ENCODE peak calls at places on chromosomes 13 and 19, in seven cellular contexts. V is non-pigmented ciliary epithelial cell, M is uterus, D is mammary epithelial cell, U is left ventricle myocardium superior, N is esophagus squamous epithelium, K is IMR-90. B is an unnamed sample.

GRCh38 chr13:114166381-114167131 is 12.5 kb upstream of the CFAP97D2 start:
- DNase-seq in V (no peak), D (no peak), M (peak; percentile 50), U (peak; percentile 82), N (no peak), K (no peak), B (no peak)

GRCh38 chr13:112132619-112133018 is 65.7 kb downstream of the SOX1 start:
- DNase-seq in N (no peak), U (no peak), D (no peak), M (no peak), V (no peak), K (no peak), B (no peak)

GRCh38 chr13:23748591-23748990 is 140.6 kb downstream of the MIPEP start:
- DNase-seq in D (no peak), U (no peak), N (no peak), V (no peak), M (no peak), K (no peak), B (no peak)

GRCh38 chr19:16943942-16944625 is 55.3 kb downstream of the F2RL3 start:
- DNase-seq in N (no peak), V (no peak), M (no peak), K (no peak), D (no peak), U (no peak), B (no peak)

GRCh38 chr19:43476606-43477005 is 11.2 kb upstream of the LYPD3 start:
- DNase-seq in D (peak; percentile 12), K (peak; percentile 94), N (no peak), U (no peak), M (no peak), V (no peak), B (no peak)

GRCh38 chr19:55096061-55096701 is 20.5 kb downstream of the EPS8L1 start:
- DNase-seq in M (no peak), K (no peak), U (no peak), D (no peak), V (no peak), N (no peak), B (no peak)

GRCh38 chr19:12481781-12482504 is 2.7 kb downstream of the ZNF709 start:
- DNase-seq in D (no peak), N (no peak), M (no peak), V (no peak), U (no peak), K (no peak), B (no peak)

GRCh38 chr13:24625324-24625723 is 54.9 kb upstream of the ATP12A start:
- DNase-seq in D (no peak), N (no peak), K (no peak), U (no peak), V (no peak), M (no peak), B (no peak)

GRCh38 chr13:26184791-26185250 is 37.3 kb downstream of the RNF6 start:
- DNase-seq in D (peak; percentile 50), U (peak; percentile 53), N (peak; percentile 4), K (peak; percentile 74), V (peak; percentile 41), M (peak; percentile 62), B (peak; percentile 64)

GRCh38 chr19:47110521-47111080 is 3.0 kb downstream of the ZC3H4 start:
- DNase-seq in N (no peak), U (peak; percentile 28), M (no peak), V (no peak), K (no peak), D (peak; percentile 24), B (no peak)

GRCh38 chr13:90352763-90353162 is 994.7 kb upstream of the MIR17HG start:
- DNase-seq in D (no peak), M (no peak), V (no peak), K (no peak), U (no peak), N (no peak), B (no peak)

GRCh38 chr19:39126593-39127187 is 1.1 kb downstream of the PAK4 start:
- DNase-seq in N (no peak), V (no peak), U (no peak), K (no peak), M (no peak), D (peak; percentile 43), B (no peak)

B was measured in right atrium auricular region.